ENCODE peak calls at places on chromosomes 7 and 10, in six cellular contexts. F, D, K, L, A and Y are unnamed samples.

GRCh38 chr10:46091834-46092522 is 45.9 kb upstream of the MSMB start:
- DNase-seq in D (peak; percentile 30), L (no peak), K (no peak), A (no peak), F (no peak), Y (no peak)

GRCh38 chr7:104943502-104944343 is 70.3 kb upstream of the KMT2E start:
- DNase-seq in L (peak; percentile 35), K (peak; percentile 98), A (peak; percentile 57), F (peak; percentile 48), D (peak; percentile 93), Y (peak; percentile 52)

GRCh38 chr7:90663176-90663575 is 67.1 kb downstream of the CDK14 start:
- DNase-seq in L (no peak), A (no peak), K (no peak), F (no peak), D (no peak), Y (no peak)

GRCh38 chr10:72328829-72329204 is 25.9 kb downstream of the DNAJB12 start:
- DNase-seq in F (no peak), L (no peak), K (no peak), A (peak; percentile 43), D (peak; percentile 54), Y (no peak)

GRCh38 chr10:102845352-102845902 is 8.2 kb upstream of the CYP17A1 start:
- DNase-seq in L (no peak), A (no peak), F (no peak), D (no peak), K (no peak), Y (no peak)

GRCh38 chr10:21034241-21034640 is 137.1 kb upstream of the NEBL start:
- DNase-seq in L (no peak), A (no peak), K (no peak), D (no peak), F (no peak), Y (no peak)

GRCh38 chr7:92809397-92810241 is 26.8 kb downstream of the CDK6 start:
- DNase-seq in L (peak; percentile 68), D (peak; percentile 92), F (peak; percentile 82), K (peak; percentile 98), A (peak; percentile 36), Y (peak; percentile 57)

GRCh38 chr7:125173571-125173970 is 243.9 kb upstream of the POT1 start:
- DNase-seq in A (no peak), K (no peak), D (no peak), F (no peak), L (no peak), Y (no peak)

GRCh38 chr7:74480861-74481417 is 27.2 kb downstream of the GTF2IRD1 start:
- DNase-seq in K (peak; percentile 85), A (no peak), D (no peak), F (no peak), L (peak; percentile 42), Y (no peak)

GRCh38 chr7:713488-714230 is 12.8 kb upstream of the DNAAF5 start:
- DNase-seq in L (no peak), F (no peak), A (no peak), K (no peak), D (no peak), Y (no peak)

GRCh38 chr7:96187735-96188622 is 133.9 kb downstream of the SLC25A13 start:
- DNase-seq in D (no peak), L (no peak), F (no peak), K (no peak), A (no peak), Y (no peak)

GRCh38 chr10:7233259-7233991 is 177.4 kb downstream of the SFMBT2 start:
- DNase-seq in A (no peak), L (no peak), F (peak; percentile 11), K (peak; percentile 33), D (no peak), Y (no peak)

GRCh38 chr10:11106621-11107374 is 89.1 kb downstream of the CELF2 start:
- DNase-seq in F (no peak), A (no peak), L (no peak), K (no peak), D (peak; percentile 71), Y (peak; percentile 20)

GRCh38 chr7:158676171-158676840 is 28.3 kb downstream of the NCAPG2 start:
- DNase-seq in K (no peak), D (no peak), A (no peak), F (no peak), L (no peak), Y (no peak)

GRCh38 chr7:44216521-44217030 is 15.8 kb downstream of the YKT6 start:
- DNase-seq in L (no peak), K (no peak), F (no peak), D (no peak), A (no peak), Y (no peak)

GRCh38 chr7:139936760-139937310 is 107.8 kb downstream of the TBXAS1 start:
- DNase-seq in L (no peak), F (peak; percentile 5), K (peak; percentile 72), A (no peak), D (no peak), Y (no peak)

GRCh38 chr10:128930422-128930821 is 536.6 kb upstream of the MGMT start:
- DNase-seq in K (no peak), A (no peak), F (no peak), D (no peak), L (no peak), Y (no peak)

GRCh38 chr10:11204355-11204879 is 186.7 kb downstream of the CELF2 start:
- DNase-seq in D (no peak), L (no peak), K (no peak), F (no peak), A (no peak), Y (no peak)

GRCh38 chr7:36546331-36546730 is 156.7 kb downstream of the ANLN start:
- DNase-seq in K (no peak), D (no peak), L (peak; percentile 82), F (no peak), A (no peak), Y (no peak)

GRCh38 chr7:116511552-116512523 is 12.3 kb downstream of the CAV2 start:
- DNase-seq in L (no peak), K (peak; percentile 98), A (no peak), F (peak; percentile 50), D (peak; percentile 84), Y (peak; percentile 53)

GRCh38 chr10:20970044-20970443 is 72.9 kb upstream of the NEBL start:
- DNase-seq in D (no peak), L (no peak), K (peak; percentile 14), A (no peak), F (no peak), Y (no peak)

GRCh38 chr10:84237199-84238051 is 3.9 kb downstream of the LRIT1 start:
- DNase-seq in A (no peak), L (no peak), D (no peak), F (no peak), K (no peak), Y (no peak)

GRCh38 chr10:88322336-88323063 is 260.6 kb downstream of the RNLS start:
- DNase-seq in D (no peak), F (no peak), L (no peak), K (no peak), A (no peak), Y (no peak)

GRCh38 chr7:22651036-22651435 is 76.0 kb upstream of the IL6 start:
- DNase-seq in D (no peak), L (no peak), K (peak; percentile 58), A (no peak), F (no peak), Y (no peak)

GRCh38 chr7:44735403-44736165 is 13.1 kb upstream of the ZMIZ2 start:
- DNase-seq in D (peak; percentile 73), A (no peak), F (peak; percentile 30), K (peak; percentile 99), L (no peak), Y (no peak)

GRCh38 chr10:17113889-17114288 is 15.7 kb downstream of the CUBN start:
- DNase-seq in F (no peak), D (no peak), A (no peak), K (peak; percentile 10), L (no peak), Y (no peak)

GRCh38 chr7:14835399-14835798 is 67.2 kb downstream of the DGKB start:
- DNase-seq in F (no peak), L (peak; percentile 20), D (no peak), A (no peak), K (no peak), Y (no peak)

GRCh38 chr7:111292026-111292430 is 201.1 kb downstream of the LRRN3 start:
- DNase-seq in D (no peak), L (peak; percentile 39), K (no peak), F (no peak), A (no peak), Y (no peak)

GRCh38 chr7:148434181-148434769 is 156.3 kb upstream of the C7orf33 start:
- DNase-seq in D (no peak), K (no peak), F (no peak), L (peak; percentile 88), A (no peak), Y (no peak)

GRCh38 chr7:81459485-81459884 is 310.4 kb downstream of the HGF start:
- DNase-seq in A (no peak), K (no peak), D (no peak), L (no peak), F (no peak), Y (no peak)

GRCh38 chr10:117224881-117225280 is 16.0 kb upstream of the SLC18A2 start:
- DNase-seq in K (no peak), L (no peak), D (no peak), F (no peak), A (no peak), Y (no peak)

GRCh38 chr10:29610876-29611647 is 23.7 kb downstream of the SVIL start:
- DNase-seq in A (no peak), F (no peak), D (no peak), L (no peak), K (no peak), Y (no peak)

GRCh38 chr7:47067215-47067614 is 514.7 kb downstream of the TNS3 start:
- DNase-seq in F (no peak), L (no peak), D (no peak), A (no peak), K (no peak), Y (no peak)